ENCODE peak calls at places on chromosome X, in six cellular contexts. M is GDM1; I is iris pigment epithelial cell; B is fibroblast of mammary gland; L is NCI-H1092 treated with DMSO at 0.1 percent for 48 hours; H is effector memory CD4-positive, alpha-beta T cell. E is an unnamed sample.

GRCh38 chrX:150643271-150643670 is 49.9 kb upstream of the MTMR1 start:
- DNase-seq in M (no peak), B (peak), L (peak), H (no peak), I (peak), E (no peak)

GRCh38 chrX:96004386-96004785 is 680.3 kb upstream of the DIAPH2 start:
- DNase-seq in L (no peak), I (peak), M (no peak), B (peak), H (no peak), E (no peak)

GRCh38 chrX:136094962-136095361 is 52.4 kb upstream of the FHL1 start:
- DNase-seq in H (no peak), L (no peak), B (peak), M (no peak), I (peak), E (no peak)

GRCh38 chrX:69505772-69506616 is 1.9 kb downstream of the NALF2 start:
- DNase-seq in M (no peak), I (no peak), L (no peak), B (no peak), H (no peak), E (no peak)

GRCh38 chrX:135114392-135114791 is 5.9 kb downstream of the ETDB start:
- DNase-seq in B (no peak), H (no peak), I (no peak), M (no peak), L (no peak), E (no peak)

GRCh38 chrX:19864736-19865135 is 22.7 kb downstream of the SH3KBP1 start:
- DNase-seq in B (no peak), L (no peak), M (no peak), H (no peak), I (no peak), E (no peak)

GRCh38 chrX:8743126-8743732 is 11.3 kb upstream of the ANOS1 start:
- DNase-seq in I (no peak), H (peak), L (no peak), M (peak), B (peak), E (peak)

GRCh38 chrX:23964177-23964576 is 56.4 kb downstream of the CXorf58 start:
- DNase-seq in I (no peak), L (no peak), B (no peak), M (no peak), H (no peak), E (no peak)

GRCh38 chrX:7941390-7942042 is 14.3 kb upstream of the PNPLA4 start:
- DNase-seq in M (no peak), I (peak), B (peak), L (peak), H (no peak), E (no peak)

E was measured in T-helper 1 cell.